ENCODE peak calls at places on chromosome 19, in four cellular contexts. One of them, this sample, is unnamed.

GRCh38 chr19:51715850-51716249 is 7.9 kb downstream of the HAS1 start:
- DNase-seq in HepG2: no peak
- DNase-seq in GM12878: no peak
- DNase-seq in K562: no peak
- DNase-seq in this sample: no peak

GRCh38 chr19:33726756-33727155 is 69.9 kb upstream of the KCTD15 start:
- DNase-seq in HepG2: no peak
- DNase-seq in GM12878: no peak
- DNase-seq in K562: no peak
- DNase-seq in this sample: no peak

GRCh38 chr19:38004100-38004504 is 97.1 kb downstream of the SIPA1L3 start:
- DNase-seq in HepG2: no peak
- DNase-seq in GM12878: no peak
- DNase-seq in K562: no peak
- DNase-seq in this sample: no peak

GRCh38 chr19:13300421-13301030 is 150.3 kb downstream of the IER2 start:
- DNase-seq in HepG2: no peak
- DNase-seq in GM12878: no peak
- DNase-seq in K562: no peak
- DNase-seq in this sample: no peak

GRCh38 chr19:18501351-18501750 is 20.5 kb downstream of the ELL start:
- DNase-seq in HepG2: no peak
- DNase-seq in GM12878: no peak
- DNase-seq in K562: no peak
- DNase-seq in this sample: no peak

GRCh38 chr19:19485161-19485997 is 30.0 kb downstream of the TSSK6 start:
- DNase-seq in HepG2: no peak
- DNase-seq in GM12878: no peak
- DNase-seq in K562: no peak
- DNase-seq in this sample: no peak

GRCh38 chr19:24140099-24140498 is 53.1 kb downstream of the ZNF254 start:
- DNase-seq in HepG2: peak
- DNase-seq in GM12878: no peak
- DNase-seq in K562: peak
- DNase-seq in this sample: no peak

GRCh38 chr19:31350693-31351211 is 1.5 kb upstream of the TSHZ3 start:
- DNase-seq in HepG2: no peak
- DNase-seq in GM12878: no peak
- DNase-seq in K562: peak
- DNase-seq in this sample: peak

GRCh38 chr19:4077800-4078683 is 11.3 kb upstream of the ZBTB7A start:
- DNase-seq in HepG2: no peak
- DNase-seq in GM12878: no peak
- DNase-seq in K562: peak
- DNase-seq in this sample: peak

GRCh38 chr19:11451327-11451941 is 16.0 kb downstream of the PRKCSH start:
- DNase-seq in HepG2: no peak
- DNase-seq in GM12878: no peak
- DNase-seq in K562: no peak
- DNase-seq in this sample: no peak

GRCh38 chr19:5340637-5341447 is at the start of gene PTPRS:
- DNase-seq in HepG2: peak
- DNase-seq in GM12878: no peak
- DNase-seq in K562: peak
- DNase-seq in this sample: peak

GRCh38 chr19:5062195-5062594 is 93.3 kb downstream of the KDM4B start:
- DNase-seq in HepG2: no peak
- DNase-seq in GM12878: no peak
- DNase-seq in K562: no peak
- DNase-seq in this sample: no peak

GRCh38 chr19:38837656-38838121 is 6.1 kb upstream of the ECH1 start:
- DNase-seq in HepG2: peak
- DNase-seq in GM12878: no peak
- DNase-seq in K562: no peak
- DNase-seq in this sample: no peak

GRCh38 chr19:31352782-31353651 is 3.8 kb upstream of the TSHZ3 start:
- DNase-seq in HepG2: no peak
- DNase-seq in GM12878: no peak
- DNase-seq in K562: no peak
- DNase-seq in this sample: peak

GRCh38 chr19:51016798-51017683 is 2.5 kb downstream of the KLK10 start:
- DNase-seq in HepG2: peak
- DNase-seq in GM12878: no peak
- DNase-seq in K562: peak
- DNase-seq in this sample: peak

GRCh38 chr19:17357078-17357666 is 19.8 kb downstream of the GTPBP3 start:
- DNase-seq in HepG2: no peak
- DNase-seq in GM12878: no peak
- DNase-seq in K562: no peak
- DNase-seq in this sample: no peak

GRCh38 chr19:33430674-33431277 is 57.3 kb downstream of the CEBPG start:
- DNase-seq in HepG2: peak
- DNase-seq in GM12878: no peak
- DNase-seq in K562: peak
- DNase-seq in this sample: peak

GRCh38 chr19:55372316-55373081 is 2.2 kb upstream of the IL11 start:
- DNase-seq in HepG2: peak
- DNase-seq in GM12878: no peak
- DNase-seq in K562: no peak
- DNase-seq in this sample: no peak

GRCh38 chr19:44640518-44640917 is 3.2 kb upstream of the PVR start:
- DNase-seq in HepG2: no peak
- DNase-seq in GM12878: no peak
- DNase-seq in K562: no peak
- DNase-seq in this sample: no peak

GRCh38 chr19:32165750-32166149 is 179.7 kb upstream of the ZNF507 start:
- DNase-seq in HepG2: no peak
- DNase-seq in GM12878: no peak
- DNase-seq in K562: no peak
- DNase-seq in this sample: no peak

GRCh38 chr19:13099073-13099999 is 3.3 kb downstream of the LYL1 start:
- DNase-seq in HepG2: no peak
- DNase-seq in GM12878: no peak
- DNase-seq in K562: peak
- DNase-seq in this sample: peak

GRCh38 chr19:50519006-50519575 is 5.4 kb upstream of the ASPDH start:
- DNase-seq in HepG2: no peak
- DNase-seq in GM12878: no peak
- DNase-seq in K562: no peak
- DNase-seq in this sample: no peak

GRCh38 chr19:53865523-53865917 is 2.2 kb upstream of the MYADM start:
- DNase-seq in HepG2: peak
- DNase-seq in GM12878: no peak
- DNase-seq in K562: no peak
- DNase-seq in this sample: no peak

DNA sequence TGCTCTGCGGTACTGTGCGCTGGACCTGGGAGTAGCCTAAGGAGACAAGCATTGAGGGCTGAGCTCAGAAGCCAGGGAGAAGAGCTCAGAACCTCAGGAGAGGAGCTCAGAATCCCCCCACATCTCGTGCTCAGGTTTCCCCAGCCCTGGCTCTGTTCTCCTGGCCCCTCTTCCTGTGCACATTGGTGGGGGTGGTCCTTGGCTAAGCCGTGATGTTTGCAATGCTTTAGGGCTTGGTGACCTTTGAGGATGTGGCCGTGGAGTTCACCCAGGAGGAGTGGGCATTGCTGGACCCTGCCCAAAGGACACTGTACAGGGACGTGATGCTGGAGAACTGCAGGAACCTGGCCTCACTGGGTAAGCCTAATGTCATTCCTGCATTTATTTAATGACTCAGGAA is 6.6 kb downstream of the ZNF557 start:
- DNase-seq in HepG2: no peak
- DNase-seq in GM12878: no peak
- DNase-seq in K562: no peak
- DNase-seq in this sample: no peak
- TF ChIP-seq ESRRA in HepG2: no peak
- TF ChIP-seq ESRRA in GM12878: no peak
- TF ChIP-seq ESRRA in K562: no peak
- TF ChIP-seq ESRRA in this sample: no peak

GRCh38 chr19:14385492-14385891 is 4.2 kb downstream of the ADGRE5 start:
- DNase-seq in HepG2: no peak
- DNase-seq in GM12878: no peak
- DNase-seq in K562: no peak
- DNase-seq in this sample: no peak
- TF ChIP-seq CREB1 in HepG2: no peak
- TF ChIP-seq CREB1 in GM12878: no peak
- TF ChIP-seq CREB1 in K562: no peak
- TF ChIP-seq CREB1 in this sample: no peak

GRCh38 chr19:46898731-46899130 is 37.9 kb downstream of the ARHGAP35 start:
- DNase-seq in HepG2: no peak
- DNase-seq in GM12878: no peak
- DNase-seq in K562: no peak
- DNase-seq in this sample: no peak
- TF ChIP-seq ESRRA in HepG2: no peak
- TF ChIP-seq ESRRA in GM12878: no peak
- TF ChIP-seq ESRRA in K562: no peak
- TF ChIP-seq ESRRA in this sample: no peak

DNA sequence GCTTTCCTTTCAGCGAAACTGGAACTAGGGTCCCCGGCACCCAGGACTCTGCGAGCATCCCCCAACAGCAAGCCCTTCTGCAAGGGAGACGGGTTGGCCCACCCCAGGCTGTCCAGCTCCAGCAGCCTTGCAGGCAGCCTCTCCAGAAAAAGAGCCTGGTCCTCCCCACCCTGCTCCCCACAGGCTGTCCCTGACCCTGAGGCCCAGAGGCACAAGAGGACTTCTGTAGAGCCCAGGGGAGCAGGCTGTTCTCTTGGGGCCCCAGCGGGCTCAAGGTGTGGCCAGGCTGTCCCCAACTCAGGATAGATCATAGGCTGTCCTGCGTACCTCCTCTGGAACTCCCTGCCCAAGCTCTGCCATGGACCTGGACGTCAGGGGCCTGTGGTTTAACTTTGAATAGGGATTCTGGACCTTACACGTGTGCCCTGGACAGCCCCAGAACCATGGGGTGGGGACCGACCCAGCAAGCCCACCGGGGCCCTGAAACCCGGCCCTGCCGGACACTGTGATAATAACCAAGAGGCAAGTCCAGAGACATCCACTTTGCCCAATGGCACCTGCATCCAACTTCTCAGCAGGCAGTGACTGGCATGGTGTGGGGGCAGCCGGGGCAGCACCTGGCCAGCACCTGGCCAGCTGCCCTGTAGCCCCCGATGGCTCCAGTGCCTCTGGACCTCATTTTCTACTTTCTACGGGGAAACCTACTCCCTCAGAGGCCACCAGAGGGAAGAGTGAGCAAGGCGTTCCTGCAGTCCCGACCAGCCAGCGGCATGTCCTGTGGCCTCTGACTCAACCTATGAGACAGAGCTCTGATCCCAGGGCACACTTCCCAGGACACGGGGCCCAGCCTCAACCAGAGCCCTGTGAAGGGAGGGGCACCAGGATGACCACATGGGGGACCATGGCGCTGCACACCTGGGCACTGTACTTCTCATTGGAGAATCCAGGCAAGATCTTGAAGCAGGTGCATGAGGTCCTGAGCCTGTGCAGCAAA is 50.9 kb upstream of the TPM4 start:
- DNase-seq in HepG2: peak
- DNase-seq in GM12878: no peak
- DNase-seq in K562: peak
- DNase-seq in this sample: peak
- TF ChIP-seq CREB1 in HepG2: no peak
- TF ChIP-seq CREB1 in GM12878: no peak
- TF ChIP-seq CREB1 in K562: no peak
- TF ChIP-seq CREB1 in this sample: no peak

DNA sequence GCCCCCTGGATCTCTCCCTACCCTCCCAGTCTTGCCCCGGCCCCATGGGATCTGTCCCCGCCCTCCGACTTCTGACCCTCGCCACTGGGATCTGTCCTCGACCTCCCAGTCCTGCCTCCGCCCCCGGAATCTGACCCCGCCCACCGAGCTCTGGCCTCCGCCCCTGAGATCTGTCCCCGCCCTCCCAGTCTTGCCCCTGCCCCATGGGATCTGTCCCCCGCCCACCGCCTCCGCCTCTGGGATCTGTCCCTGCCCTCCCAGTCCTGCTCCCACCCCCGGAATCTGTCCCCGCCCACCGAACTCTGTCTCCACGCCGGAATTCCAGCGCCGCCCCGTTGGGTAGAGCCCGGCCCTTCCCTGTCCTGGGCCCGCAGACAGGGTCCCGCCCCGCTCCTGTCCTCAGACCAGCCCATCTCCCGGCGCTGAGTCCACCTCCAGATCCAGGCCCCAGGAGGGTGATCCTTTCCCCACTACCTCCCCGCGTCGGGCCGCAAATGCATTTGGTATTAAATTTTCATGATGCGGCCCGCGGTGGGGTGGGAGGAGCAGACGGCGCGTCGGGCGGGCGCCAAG is 1.6 kb upstream of the SLC17A7 start:
- DNase-seq in HepG2: peak
- DNase-seq in GM12878: no peak
- DNase-seq in K562: peak
- DNase-seq in this sample: peak
- TF ChIP-seq ESRRA in HepG2: no peak
- TF ChIP-seq ESRRA in GM12878: no peak
- TF ChIP-seq ESRRA in K562: no peak
- TF ChIP-seq ESRRA in this sample: no peak

GRCh38 chr19:862529-863304 is 3.3 kb downstream of the CFD start:
- DNase-seq in HepG2: no peak
- DNase-seq in GM12878: peak
- DNase-seq in K562: peak
- DNase-seq in this sample: peak
- TF ChIP-seq CREB1 in HepG2: no peak
- TF ChIP-seq CREB1 in GM12878: no peak
- TF ChIP-seq CREB1 in K562: no peak
- TF ChIP-seq CREB1 in this sample: no peak

DNA sequence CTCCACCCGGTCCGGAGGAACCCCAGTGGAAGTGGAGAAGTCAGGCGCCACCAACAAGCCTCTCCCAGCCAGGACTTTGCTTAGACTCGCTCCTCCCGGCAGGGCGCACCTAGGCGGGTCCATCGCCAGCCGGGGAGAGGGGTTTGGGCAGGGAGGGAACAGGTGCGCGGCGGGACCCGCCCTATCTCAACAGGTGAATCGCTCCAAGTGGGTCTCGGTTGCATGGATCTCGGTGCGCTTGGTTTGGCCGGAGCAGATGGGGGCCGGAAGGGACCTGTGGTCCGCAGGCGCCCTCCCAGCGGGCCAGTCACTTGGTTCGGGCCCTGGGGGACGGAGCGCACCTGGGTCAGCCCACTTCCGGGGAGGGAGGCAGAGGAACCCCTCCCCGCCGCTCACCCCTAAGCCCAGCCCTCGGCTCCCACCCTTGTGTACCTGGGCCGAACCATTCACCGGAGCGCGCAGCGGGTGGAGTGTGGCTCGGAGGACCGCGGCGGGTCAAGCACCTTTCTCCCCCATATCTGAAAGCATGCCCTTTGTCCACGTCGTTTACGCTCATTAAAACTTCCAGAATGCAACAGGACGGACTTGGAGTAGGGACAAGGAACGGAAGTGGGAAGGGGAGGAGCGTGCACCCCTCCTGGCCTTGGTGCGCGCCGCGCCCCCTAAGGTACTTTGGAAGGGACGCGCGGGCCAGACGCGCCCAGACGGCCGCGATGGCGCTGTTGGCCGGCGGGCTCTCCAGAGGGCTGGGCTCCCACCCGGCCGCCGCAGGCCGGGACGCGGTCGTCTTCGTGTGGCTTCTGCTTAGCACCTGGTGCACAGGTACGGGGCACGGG is at the start of gene LSR:
- DNase-seq in HepG2: peak
- DNase-seq in GM12878: peak
- DNase-seq in K562: peak
- DNase-seq in this sample: peak
- TF ChIP-seq ESRRA in HepG2: no peak
- TF ChIP-seq ESRRA in GM12878: no peak
- TF ChIP-seq ESRRA in K562: no peak
- TF ChIP-seq ESRRA in this sample: no peak

This sample was measured in WTC11.